ENCODE peak calls at places on chromosomes 11 and 22, in four cellular contexts. K is suprapubic skin, F is fibroblast of lung, L is IMR-90. G is an unnamed sample.
A peak's percentile ranks its signal among the peaks of the same experiment; 100 is the strongest.

GRCh38 chr11:7657306-7658025 is 15.8 kb downstream of the CYB5R2 start:
- DNase-seq in L (peak; percentile 68), F (peak; percentile 72), K (no peak), G (no peak)

GRCh38 chr11:57641426-57641825 is 8.3 kb downstream of the YPEL4 start:
- DNase-seq in K (no peak), F (peak; percentile 78), L (peak; percentile 69), G (no peak)

GRCh38 chr11:134404485-134405341 is 7.3 kb downstream of the B3GAT1 start:
- DNase-seq in K (no peak), F (no peak), L (no peak), G (no peak)

GRCh38 chr11:106961518-106961917 is 56.8 kb downstream of the GUCY1A2 start:
- DNase-seq in L (peak; percentile 72), K (no peak), F (peak; percentile 94), G (no peak)

GRCh38 chr11:74532496-74533246 is 39.1 kb upstream of the LIPT2 start:
- DNase-seq in K (no peak), L (no peak), F (no peak), G (no peak)

GRCh38 chr11:727859-728748 is 19.2 kb upstream of the TALDO1 start:
- DNase-seq in L (peak; percentile 72), F (peak; percentile 87), K (peak; percentile 89), G (peak; percentile 93)

GRCh38 chr22:40413873-40414272 is 43.5 kb downstream of the SGSM3 start:
- DNase-seq in F (no peak), K (no peak), L (no peak), G (no peak)

GRCh38 chr11:27200779-27201453 is 160.3 kb downstream of the BBOX1 start:
- DNase-seq in F (no peak), L (no peak), K (no peak), G (no peak)

GRCh38 chr11:42234381-42235035 is 775.1 kb upstream of the LRRC4C start:
- DNase-seq in L (no peak), F (no peak), K (no peak), G (no peak)

GRCh38 chr11:72578051-72578450 is 96.2 kb downstream of the PDE2A start:
- DNase-seq in F (no peak), K (peak; percentile 41), L (no peak), G (peak; percentile 36)

GRCh38 chr11:66470015-66470414 is 3.3 kb downstream of the PELI3 start:
- DNase-seq in L (no peak), F (no peak), K (no peak), G (no peak)

GRCh38 chr11:28834877-28835276 is 726.7 kb downstream of the METTL15 start:
- DNase-seq in K (no peak), F (peak; percentile 72), L (peak; percentile 97), G (no peak)

GRCh38 chr22:41535244-41535643 is 9.0 kb downstream of the POLR3H start:
- DNase-seq in K (no peak), L (no peak), F (no peak), G (no peak)

GRCh38 chr11:126917531-126918204 is 82.9 kb downstream of the KIRREL3 start:
- DNase-seq in F (peak; percentile 81), L (peak; percentile 99), K (no peak), G (no peak)

GRCh38 chr22:22181515-22181959 is 63.0 kb upstream of the VPREB1 start:
- DNase-seq in F (no peak), L (no peak), K (no peak), G (no peak)

GRCh38 chr11:94583885-94584500 is 16.8 kb downstream of the PIWIL4 start:
- DNase-seq in K (no peak), F (no peak), L (peak; percentile 75), G (no peak)

GRCh38 chr11:69460540-69461257 is 20.8 kb upstream of the LINC01488 start:
- DNase-seq in F (peak; percentile 88), K (no peak), L (peak; percentile 95), G (no peak)

GRCh38 chr11:69954756-69955155 is 123.4 kb upstream of the ANO1 start:
- DNase-seq in K (no peak), L (no peak), F (no peak), G (peak; percentile 40)

GRCh38 chr11:27294654-27295053 is 68.4 kb downstream of the CCDC34 start:
- DNase-seq in F (no peak), L (no peak), K (no peak), G (no peak)

GRCh38 chr22:43183496-43184263 is 3.3 kb downstream of the TTLL12 start:
- DNase-seq in F (peak; percentile 34), L (peak; percentile 64), K (no peak), G (peak; percentile 63)

GRCh38 chr11:130675917-130676316 is 227.5 kb downstream of the ADAMTS15 start:
- DNase-seq in L (no peak), F (no peak), K (no peak), G (no peak)

GRCh38 chr11:130781906-130782305 is 134.4 kb downstream of the SNX19 start:
- DNase-seq in L (peak; percentile 78), K (no peak), F (peak; percentile 35), G (no peak)

GRCh38 chr22:27800250-27801131 is 1.1 kb downstream of the MN1 start:
- DNase-seq in L (no peak), K (no peak), F (no peak), G (no peak)

GRCh38 chr11:5550440-5551095 is 2.2 kb upstream of the OR52H1 start:
- DNase-seq in L (peak; percentile 91), F (peak; percentile 37), K (no peak), G (no peak)

GRCh38 chr11:27497284-27497866 is 9.2 kb downstream of the LIN7C start:
- DNase-seq in F (peak; percentile 45), L (peak; percentile 27), K (no peak), G (no peak)

GRCh38 chr22:45450931-45451651 is 37.6 kb downstream of the RIBC2 start:
- DNase-seq in L (peak; percentile 97), K (no peak), F (peak; percentile 99), G (no peak)

GRCh38 chr22:37462983-37463382 is 23.2 kb downstream of the MFNG start:
- DNase-seq in F (peak; percentile 42), L (peak; percentile 49), K (no peak), G (no peak)

GRCh38 chr11:73521621-73522020 is 76.3 kb downstream of the FAM168A start:
- DNase-seq in F (no peak), K (no peak), L (peak; percentile 54), G (no peak)

GRCh38 chr11:1401656-1402221 is 12.0 kb downstream of the BRSK2 start:
- DNase-seq in K (no peak), F (peak; percentile 56), L (peak; percentile 48), G (peak; percentile 87)

GRCh38 chr11:5288108-5288911 is 13.4 kb downstream of the OR51B4 start:
- DNase-seq in F (peak; percentile 37), L (peak; percentile 80), K (no peak), G (no peak)

GRCh38 chr11:134486704-134487103 is 74.7 kb upstream of the B3GAT1 start:
- DNase-seq in L (no peak), K (peak; percentile 63), F (no peak), G (peak; percentile 47)

GRCh38 chr11:110720646-110721283 is 8.5 kb upstream of the ARHGAP20 start:
- DNase-seq in F (peak; percentile 58), K (no peak), L (peak; percentile 39), G (no peak)

GRCh38 chr11:66420671-66421476 is at the start of gene NPAS4:
- DNase-seq in F (no peak), K (no peak), L (no peak), G (no peak)

GRCh38 chr11:103773537-103773936 is 262.9 kb upstream of the DDI1 start:
- DNase-seq in L (no peak), F (no peak), K (no peak), G (peak; percentile 55)

GRCh38 chr11:59678118-59678812 is 9.4 kb upstream of the PATL1 start:
- DNase-seq in K (no peak), F (peak; percentile 3), L (no peak), G (no peak)
- TF ChIP-seq CTCF in K (no peak), F (no peak), L (no peak), G (no peak)

GRCh38 chr11:76665172-76665571 is 5.4 kb downstream of the LRRC32 start:
- DNase-seq in L (no peak), K (peak; percentile 75), F (no peak), G (peak; percentile 30)
- H3K27ac ChIP-seq in L (no peak overlapping the region), K (no peak overlapping the region), F (no peak overlapping the region), G (peak overlapping the region; percentile 51)

GRCh38 chr22:30328466-30329049 is 1.8 kb upstream of the TBC1D10A start:
- DNase-seq in F (no peak), K (no peak), L (no peak), G (no peak)

GRCh38 chr22:30325065-30325720 is 1.5 kb downstream of the TBC1D10A start:
- DNase-seq in L (peak; percentile 90), F (peak; percentile 74), K (no peak), G (no peak)

GRCh38 chr22:30325724-30326703 is 727 bp downstream of the TBC1D10A start:
- DNase-seq in L (no peak), F (no peak), K (no peak), G (no peak)

GRCh38 chr22:30327864-30328345 is 1.2 kb upstream of the TBC1D10A start:
- DNase-seq in F (no peak), K (no peak), L (no peak), G (no peak)

DNA sequence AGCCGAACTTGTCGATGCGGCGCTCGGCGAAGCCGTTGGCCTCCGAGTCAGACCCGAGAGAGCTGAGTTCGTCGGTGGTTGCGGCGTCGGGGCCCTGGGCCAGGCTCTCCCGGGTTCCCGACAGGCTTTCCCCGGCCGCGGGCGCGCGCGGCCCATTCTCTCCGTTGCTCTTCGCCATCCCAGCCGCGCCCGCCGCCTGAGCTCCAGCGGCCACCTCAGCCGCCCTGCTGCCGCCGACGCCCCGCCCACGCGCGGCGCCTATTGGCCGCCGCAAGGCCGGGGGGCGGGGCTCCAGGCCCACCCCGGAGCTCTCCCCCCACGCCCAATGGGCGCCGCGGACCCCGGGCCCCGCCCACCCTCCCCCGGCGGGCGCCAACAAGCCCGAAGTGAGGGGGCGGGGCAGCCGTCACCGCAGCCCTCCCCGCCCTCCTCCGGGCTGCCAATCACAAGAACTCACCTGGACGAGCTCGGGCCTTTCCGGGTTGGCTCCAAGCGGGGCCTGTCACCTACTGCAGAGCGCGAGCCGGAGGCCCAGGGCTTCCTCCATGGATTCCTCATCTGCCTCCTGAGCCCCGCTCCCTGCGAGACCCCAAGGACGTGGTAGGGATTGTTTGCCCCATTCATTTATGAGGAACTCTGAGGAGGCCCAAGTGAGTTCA is at the start of gene TBC1D10A:
- DNase-seq in K (peak; percentile 93), F (peak; percentile 80), L (peak; percentile 86), G (peak; percentile 96)
- H3K4me1 ChIP-seq in K (peaks cover 40% of the 10 kb centered on the region), F (peaks cover 12% of the 10 kb centered on the region), L (peaks cover 26% of the 10 kb centered on the region), G (peaks cover 41% of the 10 kb centered on the region)

DNA sequence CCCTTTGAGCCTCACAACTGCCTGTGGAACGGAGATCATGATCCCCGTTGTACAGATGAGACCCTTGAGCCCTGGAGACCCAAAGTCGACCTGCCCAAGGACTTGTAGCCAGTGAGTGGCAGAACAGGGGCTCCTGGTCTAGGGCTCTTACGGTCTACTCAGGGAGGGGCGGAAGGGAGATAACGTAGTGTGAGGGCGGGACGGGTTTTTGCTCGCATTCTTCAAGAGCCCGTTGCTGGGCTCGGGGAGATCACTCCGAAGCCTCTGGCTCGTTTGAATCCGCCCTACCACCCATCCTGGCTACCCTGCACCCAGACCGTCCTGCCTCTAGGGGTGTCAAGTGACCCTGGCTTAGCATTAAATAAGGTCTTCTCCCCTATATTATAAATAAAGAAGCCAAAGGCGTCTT is 637 bp downstream of the CRY2 start:
- DNase-seq in K (peak; percentile 86), L (peak; percentile 64), F (peak; percentile 60), G (peak; percentile 74)
- TF ChIP-seq CTCF in K (no peak), L (peak; percentile 11), F (no peak), G (peak; percentile 13)

DNA sequence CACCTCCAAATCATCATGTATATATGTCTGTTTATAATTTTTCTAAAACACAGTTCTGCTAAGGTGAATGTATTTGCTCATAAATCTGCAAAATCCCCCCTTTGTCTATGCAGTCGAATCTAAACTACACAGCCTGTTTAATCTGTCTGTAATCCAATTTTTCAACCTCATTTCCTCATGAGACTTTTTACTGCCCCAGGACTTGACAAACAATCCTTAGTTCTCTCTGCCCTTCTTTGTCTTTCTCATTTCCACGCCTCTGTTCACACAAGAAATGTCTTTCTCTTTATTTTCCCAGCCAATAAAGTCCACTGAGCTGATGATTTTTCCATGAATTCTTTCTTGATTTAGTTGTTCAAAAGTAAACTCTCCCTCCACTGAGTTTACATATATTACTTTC is 1154.3 kb downstream of the FAM181B start:
- DNase-seq in K (no peak), L (no peak), F (no peak), G (no peak)
- H3K27ac ChIP-seq in K (no peak overlapping the region), L (no peak overlapping the region), F (no peak overlapping the region), G (no peak overlapping the region)